ENCODE peak calls at places on chromosomes 16 and 17, in nine cellular contexts. One of them, this sample, is unnamed.

GRCh38 chr17:47078801-47079200 is 99.7 kb upstream of the RPRML start:
- DNase-seq in astrocyte of the spinal cord: no peak
- DNase-seq in AG04449: no peak
- DNase-seq in Caco-2: no peak
- DNase-seq in AG10803: no peak
- DNase-seq in tibial nerve: no peak
- DNase-seq in mucosa of descending colon: no peak
- DNase-seq in foreskin fibroblast: no peak
- DNase-seq in kidney: no peak
- DNase-seq in this sample: no peak

GRCh38 chr16:13289515-13289914 is 388.1 kb downstream of the SHISA9 start:
- DNase-seq in astrocyte of the spinal cord: no peak
- DNase-seq in AG04449: no peak
- DNase-seq in Caco-2: no peak
- DNase-seq in AG10803: no peak
- DNase-seq in tibial nerve: no peak
- DNase-seq in mucosa of descending colon: no peak
- DNase-seq in foreskin fibroblast: peak
- DNase-seq in kidney: no peak
- DNase-seq in this sample: no peak

GRCh38 chr17:4648741-4649140 is 7.3 kb upstream of the ALOX15 start:
- DNase-seq in astrocyte of the spinal cord: no peak
- DNase-seq in AG04449: no peak
- DNase-seq in Caco-2: no peak
- DNase-seq in AG10803: no peak
- DNase-seq in tibial nerve: no peak
- DNase-seq in mucosa of descending colon: no peak
- DNase-seq in foreskin fibroblast: no peak
- DNase-seq in kidney: no peak
- DNase-seq in this sample: no peak

GRCh38 chr16:727291-727977 is 528 bp downstream of the HAGHL start:
- DNase-seq in astrocyte of the spinal cord: no peak
- DNase-seq in AG04449: no peak
- DNase-seq in Caco-2: no peak
- DNase-seq in AG10803: no peak
- DNase-seq in tibial nerve: no peak
- DNase-seq in mucosa of descending colon: no peak
- DNase-seq in foreskin fibroblast: peak
- DNase-seq in kidney: peak
- DNase-seq in this sample: no peak

GRCh38 chr17:64200080-64201042 is 62.7 kb downstream of the TEX2 start:
- DNase-seq in astrocyte of the spinal cord: peak
- DNase-seq in AG04449: no peak
- DNase-seq in Caco-2: no peak
- DNase-seq in AG10803: peak
- DNase-seq in tibial nerve: no peak
- DNase-seq in mucosa of descending colon: no peak
- DNase-seq in foreskin fibroblast: peak
- DNase-seq in kidney: no peak
- DNase-seq in this sample: no peak

GRCh38 chr16:86889974-86890373 is 311.6 kb downstream of the FOXL1 start:
- DNase-seq in astrocyte of the spinal cord: no peak
- DNase-seq in AG04449: no peak
- DNase-seq in Caco-2: no peak
- DNase-seq in AG10803: no peak
- DNase-seq in tibial nerve: no peak
- DNase-seq in mucosa of descending colon: no peak
- DNase-seq in foreskin fibroblast: no peak
- DNase-seq in kidney: no peak
- DNase-seq in this sample: no peak

GRCh38 chr16:12350945-12351344 is 374.4 kb downstream of the SNX29 start:
- DNase-seq in astrocyte of the spinal cord: no peak
- DNase-seq in AG04449: no peak
- DNase-seq in Caco-2: no peak
- DNase-seq in AG10803: no peak
- DNase-seq in tibial nerve: no peak
- DNase-seq in mucosa of descending colon: no peak
- DNase-seq in foreskin fibroblast: no peak
- DNase-seq in kidney: no peak
- DNase-seq in this sample: no peak

GRCh38 chr16:2170080-2170479 is 14.5 kb downstream of the TRAF7 start:
- DNase-seq in astrocyte of the spinal cord: no peak
- DNase-seq in AG04449: no peak
- DNase-seq in Caco-2: no peak
- DNase-seq in AG10803: no peak
- DNase-seq in tibial nerve: no peak
- DNase-seq in mucosa of descending colon: no peak
- DNase-seq in foreskin fibroblast: no peak
- DNase-seq in kidney: no peak
- DNase-seq in this sample: no peak

GRCh38 chr17:29760279-29760721 is 137.6 kb upstream of the CORO6 start:
- DNase-seq in astrocyte of the spinal cord: peak
- DNase-seq in AG04449: no peak
- DNase-seq in Caco-2: no peak
- DNase-seq in AG10803: peak
- DNase-seq in tibial nerve: no peak
- DNase-seq in mucosa of descending colon: no peak
- DNase-seq in foreskin fibroblast: peak
- DNase-seq in kidney: no peak
- DNase-seq in this sample: peak

GRCh38 chr16:23924138-23924537 is 88.4 kb downstream of the PRKCB start:
- DNase-seq in astrocyte of the spinal cord: no peak
- DNase-seq in AG04449: no peak
- DNase-seq in Caco-2: no peak
- DNase-seq in AG10803: no peak
- DNase-seq in tibial nerve: no peak
- DNase-seq in mucosa of descending colon: no peak
- DNase-seq in foreskin fibroblast: no peak
- DNase-seq in kidney: no peak
- DNase-seq in this sample: peak

GRCh38 chr17:31130286-31131224 is 35.8 kb downstream of the NF1 start:
- DNase-seq in astrocyte of the spinal cord: no peak
- DNase-seq in AG04449: no peak
- DNase-seq in Caco-2: no peak
- DNase-seq in AG10803: no peak
- DNase-seq in tibial nerve: no peak
- DNase-seq in mucosa of descending colon: no peak
- DNase-seq in foreskin fibroblast: no peak
- DNase-seq in kidney: no peak
- DNase-seq in this sample: no peak

GRCh38 chr17:67434061-67434525 is 57.0 kb downstream of the PITPNC1 start:
- DNase-seq in astrocyte of the spinal cord: no peak
- DNase-seq in AG04449: no peak
- DNase-seq in Caco-2: no peak
- DNase-seq in AG10803: no peak
- DNase-seq in tibial nerve: peak
- DNase-seq in mucosa of descending colon: no peak
- DNase-seq in foreskin fibroblast: no peak
- DNase-seq in kidney: no peak
- DNase-seq in this sample: no peak

GRCh38 chr17:73474370-73474988 is 162.7 kb upstream of the CDC42EP4 start:
- DNase-seq in astrocyte of the spinal cord: peak
- DNase-seq in AG04449: no peak
- DNase-seq in Caco-2: peak
- DNase-seq in AG10803: peak
- DNase-seq in tibial nerve: peak
- DNase-seq in mucosa of descending colon: peak
- DNase-seq in foreskin fibroblast: peak
- DNase-seq in kidney: peak
- DNase-seq in this sample: no peak

GRCh38 chr16:50448522-50448921 is 79.7 kb upstream of the BRD7 start:
- DNase-seq in astrocyte of the spinal cord: no peak
- DNase-seq in AG04449: no peak
- DNase-seq in Caco-2: peak
- DNase-seq in AG10803: no peak
- DNase-seq in tibial nerve: no peak
- DNase-seq in mucosa of descending colon: no peak
- DNase-seq in foreskin fibroblast: no peak
- DNase-seq in kidney: no peak
- DNase-seq in this sample: no peak
- TF ChIP-seq CTCF in astrocyte of the spinal cord: peak
- TF ChIP-seq CTCF in AG04449: no peak
- TF ChIP-seq CTCF in Caco-2: peak
- TF ChIP-seq CTCF in AG10803: no peak
- TF ChIP-seq CTCF in tibial nerve: no peak
- TF ChIP-seq CTCF in mucosa of descending colon: no peak
- TF ChIP-seq CTCF in foreskin fibroblast: no peak
- TF ChIP-seq CTCF in kidney: no peak
- TF ChIP-seq CTCF in this sample: peak

DNA sequence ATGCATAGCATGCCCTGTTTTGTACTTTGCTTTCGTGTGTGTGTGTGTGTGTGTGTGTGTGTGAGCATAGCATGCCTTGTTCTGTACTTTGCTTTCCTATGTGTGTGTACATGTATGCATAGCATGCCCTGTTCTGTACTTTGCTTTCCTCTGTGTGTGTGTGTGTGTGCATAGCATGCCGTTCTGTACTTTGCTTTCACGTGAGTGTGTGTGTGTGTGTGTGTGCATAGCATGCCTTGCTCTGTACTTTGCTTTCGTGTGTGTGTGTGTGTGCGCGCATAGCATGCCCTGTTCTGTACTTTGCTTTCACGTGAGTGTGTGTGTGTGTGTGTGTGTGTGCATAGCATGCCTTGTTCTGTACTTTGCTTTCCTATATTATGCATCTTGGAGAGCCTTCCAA is 27.4 kb downstream of the DRC3 start:
- DNase-seq in astrocyte of the spinal cord: no peak
- DNase-seq in AG04449: no peak
- DNase-seq in Caco-2: no peak
- DNase-seq in AG10803: no peak
- DNase-seq in tibial nerve: no peak
- DNase-seq in mucosa of descending colon: no peak
- DNase-seq in foreskin fibroblast: no peak
- DNase-seq in kidney: no peak
- DNase-seq in this sample: no peak
- H3K4me3 ChIP-seq in astrocyte of the spinal cord: no peak
- H3K4me3 ChIP-seq in AG04449: no peak
- H3K4me3 ChIP-seq in Caco-2: no peak
- H3K4me3 ChIP-seq in AG10803: no peak
- H3K4me3 ChIP-seq in tibial nerve: no peak
- H3K4me3 ChIP-seq in mucosa of descending colon: no peak
- H3K4me3 ChIP-seq in foreskin fibroblast: no peak
- H3K4me3 ChIP-seq in kidney: no peak
- H3K4me3 ChIP-seq in this sample: no peak

GRCh38 chr17:80675451-80676095 is 130.9 kb downstream of the RPTOR start:
- DNase-seq in astrocyte of the spinal cord: no peak
- DNase-seq in AG04449: no peak
- DNase-seq in Caco-2: no peak
- DNase-seq in AG10803: no peak
- DNase-seq in tibial nerve: no peak
- DNase-seq in mucosa of descending colon: no peak
- DNase-seq in foreskin fibroblast: no peak
- DNase-seq in kidney: no peak
- DNase-seq in this sample: no peak
- TF ChIP-seq CTCF in astrocyte of the spinal cord: no peak
- TF ChIP-seq CTCF in AG04449: no peak
- TF ChIP-seq CTCF in Caco-2: no peak
- TF ChIP-seq CTCF in AG10803: no peak
- TF ChIP-seq CTCF in tibial nerve: no peak
- TF ChIP-seq CTCF in mucosa of descending colon: no peak
- TF ChIP-seq CTCF in foreskin fibroblast: no peak
- TF ChIP-seq CTCF in kidney: no peak
- TF ChIP-seq CTCF in this sample: no peak

GRCh38 chr16:48558269-48558915 is 51.6 kb downstream of the N4BP1 start:
- DNase-seq in astrocyte of the spinal cord: no peak
- DNase-seq in AG04449: no peak
- DNase-seq in Caco-2: no peak
- DNase-seq in AG10803: peak
- DNase-seq in tibial nerve: no peak
- DNase-seq in mucosa of descending colon: no peak
- DNase-seq in foreskin fibroblast: peak
- DNase-seq in kidney: no peak
- DNase-seq in this sample: no peak

GRCh38 chr16:48559462-48560211 is 50.3 kb downstream of the N4BP1 start:
- DNase-seq in astrocyte of the spinal cord: no peak
- DNase-seq in AG04449: no peak
- DNase-seq in Caco-2: no peak
- DNase-seq in AG10803: no peak
- DNase-seq in tibial nerve: no peak
- DNase-seq in mucosa of descending colon: no peak
- DNase-seq in foreskin fibroblast: peak
- DNase-seq in kidney: no peak
- DNase-seq in this sample: no peak

GRCh38 chr16:48556210-48556912 is 53.6 kb downstream of the N4BP1 start:
- DNase-seq in astrocyte of the spinal cord: no peak
- DNase-seq in AG04449: no peak
- DNase-seq in Caco-2: no peak
- DNase-seq in AG10803: no peak
- DNase-seq in tibial nerve: no peak
- DNase-seq in mucosa of descending colon: no peak
- DNase-seq in foreskin fibroblast: no peak
- DNase-seq in kidney: no peak
- DNase-seq in this sample: no peak

GRCh38 chr16:48555597-48555996 is 54.4 kb downstream of the N4BP1 start:
- DNase-seq in astrocyte of the spinal cord: no peak
- DNase-seq in AG04449: no peak
- DNase-seq in Caco-2: no peak
- DNase-seq in AG10803: no peak
- DNase-seq in tibial nerve: no peak
- DNase-seq in mucosa of descending colon: no peak
- DNase-seq in foreskin fibroblast: no peak
- DNase-seq in kidney: no peak
- DNase-seq in this sample: no peak

GRCh38 chr16:48556913-48557351 is 53.0 kb downstream of the N4BP1 start:
- DNase-seq in astrocyte of the spinal cord: peak
- DNase-seq in AG04449: peak
- DNase-seq in Caco-2: no peak
- DNase-seq in AG10803: peak
- DNase-seq in tibial nerve: no peak
- DNase-seq in mucosa of descending colon: no peak
- DNase-seq in foreskin fibroblast: peak
- DNase-seq in kidney: no peak
- DNase-seq in this sample: no peak
- H3K4me3 ChIP-seq in astrocyte of the spinal cord: no peak
- H3K4me3 ChIP-seq in AG04449: no peak
- H3K4me3 ChIP-seq in Caco-2: no peak
- H3K4me3 ChIP-seq in AG10803: no peak
- H3K4me3 ChIP-seq in tibial nerve: no peak
- H3K4me3 ChIP-seq in mucosa of descending colon: no peak
- H3K4me3 ChIP-seq in foreskin fibroblast: no peak
- H3K4me3 ChIP-seq in kidney: no peak
- H3K4me3 ChIP-seq in this sample: no peak

DNA sequence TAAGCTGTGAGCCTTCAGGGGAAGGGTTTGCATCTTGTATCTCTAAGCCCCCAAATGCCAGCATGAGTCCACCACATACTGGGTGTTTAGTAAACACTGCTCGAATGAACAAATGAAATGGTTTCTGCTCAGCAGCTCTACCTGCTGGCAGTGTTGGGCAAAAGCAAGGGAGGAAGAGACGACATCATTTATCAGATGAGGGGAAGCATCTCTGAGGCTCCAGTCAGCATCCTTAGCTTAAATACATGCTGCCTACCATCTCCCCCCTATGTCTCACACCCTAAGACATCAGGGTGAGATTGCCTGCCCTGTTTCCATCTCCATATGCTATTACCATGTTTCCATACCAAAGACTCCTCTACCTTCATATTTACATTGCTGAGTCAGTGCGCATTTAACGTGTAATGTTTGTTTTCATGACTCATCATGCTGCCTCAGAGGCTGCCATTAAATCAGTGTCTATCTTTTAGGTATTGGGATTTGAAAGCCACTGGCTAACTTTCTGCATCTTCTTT is 379.8 kb downstream of the UTP18 start:
- DNase-seq in astrocyte of the spinal cord: no peak
- DNase-seq in AG04449: no peak
- DNase-seq in Caco-2: no peak
- DNase-seq in AG10803: no peak
- DNase-seq in tibial nerve: no peak
- DNase-seq in mucosa of descending colon: no peak
- DNase-seq in foreskin fibroblast: no peak
- DNase-seq in kidney: no peak
- DNase-seq in this sample: no peak
- TF ChIP-seq CTCF in astrocyte of the spinal cord: no peak
- TF ChIP-seq CTCF in AG04449: no peak
- TF ChIP-seq CTCF in Caco-2: peak
- TF ChIP-seq CTCF in AG10803: no peak
- TF ChIP-seq CTCF in tibial nerve: no peak
- TF ChIP-seq CTCF in mucosa of descending colon: no peak
- TF ChIP-seq CTCF in foreskin fibroblast: no peak
- TF ChIP-seq CTCF in kidney: no peak
- TF ChIP-seq CTCF in this sample: peak

This sample was measured in GM12864.